ENCODE peak calls at places on chromosomes 16 and 17, in ten cellular contexts. Q, Y, C, S, K, D, T, V, E and G are unnamed samples.

GRCh38 chr17:5485270-5486205 is at the start of gene DERL2:
- DNase-seq in Q (peak), Y (no peak), C (no peak), S (no peak), K (no peak), D (no peak), T (no peak), V (peak), E (peak), G (peak)

GRCh38 chr17:18988546-18989173 is 15.9 kb downstream of the FAM83G start:
- DNase-seq in Q (no peak), Y (no peak), C (no peak), S (no peak), K (no peak), D (no peak), T (no peak), V (no peak), E (no peak), G (no peak)

GRCh38 chr16:83813818-83814653 is 6.3 kb downstream of the HSBP1 start:
- DNase-seq in Q (peak), Y (no peak), C (no peak), S (peak), K (no peak), D (no peak), T (no peak), V (peak), E (peak), G (peak)

GRCh38 chr16:68311316-68311620 is 449 bp downstream of the PRMT7 start:
- DNase-seq in Q (peak), Y (no peak), C (no peak), S (no peak), K (no peak), D (no peak), T (no peak), V (peak), E (no peak), G (peak)

GRCh38 chr16:22183901-22184614 is 21.8 kb downstream of the SDR42E2 start:
- DNase-seq in Q (peak), Y (no peak), C (peak), S (no peak), K (no peak), D (no peak), T (peak), V (no peak), E (no peak), G (no peak)

GRCh38 chr17:42112552-42113176 is at the start of gene DHX58:
- DNase-seq in Q (peak), Y (peak), C (no peak), S (peak), K (no peak), D (peak), T (peak), V (peak), E (peak), G (peak)

GRCh38 chr16:8108991-8109509 is 481.3 kb downstream of the TMEM114 start:
- DNase-seq in Q (peak), Y (no peak), C (no peak), S (no peak), K (no peak), D (no peak), T (no peak), V (no peak), E (no peak), G (no peak)

GRCh38 chr17:37546242-37546641 is 56.6 kb downstream of the DUSP14 start:
- DNase-seq in Q (no peak), Y (no peak), C (no peak), S (no peak), K (no peak), D (no peak), T (no peak), V (no peak), E (no peak), G (no peak)

GRCh38 chr17:45241315-45242011 is 19.8 kb downstream of the FMNL1 start:
- DNase-seq in Q (no peak), Y (no peak), C (peak), S (no peak), K (no peak), D (no peak), T (no peak), V (no peak), E (no peak), G (no peak)

GRCh38 chr17:10633738-10634379 is 23.2 kb downstream of the MYH3 start:
- DNase-seq in Q (peak), Y (no peak), C (no peak), S (no peak), K (no peak), D (no peak), T (peak), V (no peak), E (no peak), G (no peak)

GRCh38 chr17:36703860-36704266 is 102.5 kb downstream of the MRM1 start:
- DNase-seq in Q (peak), Y (no peak), C (peak), S (no peak), K (peak), D (peak), T (peak), V (peak), E (no peak), G (no peak)

GRCh38 chr17:1847191-1847590 is 17.4 kb downstream of the RPA1 start:
- DNase-seq in Q (no peak), Y (no peak), C (no peak), S (no peak), K (no peak), D (no peak), T (no peak), V (no peak), E (no peak), G (no peak)

GRCh38 chr17:50149425-50150353 is 788 bp downstream of the PPP1R9B start:
- DNase-seq in Q (peak), Y (peak), C (peak), S (no peak), K (peak), D (peak), T (peak), V (no peak), E (no peak), G (no peak)

GRCh38 chr16:58883131-58883530 is 149.0 kb upstream of the GOT2 start:
- DNase-seq in Q (no peak), Y (no peak), C (no peak), S (no peak), K (no peak), D (no peak), T (no peak), V (no peak), E (no peak), G (no peak)

GRCh38 chr16:54128629-54129230 is 157.9 kb downstream of the IRX3 start:
- DNase-seq in Q (no peak), Y (no peak), C (no peak), S (no peak), K (no peak), D (no peak), T (no peak), V (no peak), E (no peak), G (no peak)

DNA sequence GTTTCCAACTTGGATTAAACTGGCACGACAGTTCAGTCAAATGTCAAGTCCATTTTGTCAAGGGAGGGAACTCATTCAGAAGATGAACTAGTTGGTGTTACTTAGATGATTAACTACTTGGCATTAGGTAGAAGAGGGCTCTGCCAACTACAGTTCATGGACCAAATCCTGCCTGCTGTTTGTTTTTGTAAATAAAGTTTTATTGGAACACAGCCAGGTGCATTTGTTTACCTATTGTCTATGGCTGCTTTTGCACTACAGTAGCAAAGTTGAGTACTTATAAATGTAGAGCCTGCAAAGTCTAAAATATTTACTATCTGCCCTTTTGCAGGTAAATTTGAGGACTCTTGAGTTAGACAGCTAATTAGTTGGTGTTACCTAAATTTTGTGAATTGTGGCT is 410.0 kb downstream of the MAF start:
- DNase-seq in Q (no peak), Y (no peak), C (no peak), S (no peak), K (no peak), D (no peak), T (no peak), V (no peak), E (no peak), G (no peak)
- TF ChIP-seq CTCF in Q (no peak), Y (no peak), C (no peak), S (no peak), K (no peak), D (no peak), T (no peak), V (no peak), E (no peak), G (no peak)

DNA sequence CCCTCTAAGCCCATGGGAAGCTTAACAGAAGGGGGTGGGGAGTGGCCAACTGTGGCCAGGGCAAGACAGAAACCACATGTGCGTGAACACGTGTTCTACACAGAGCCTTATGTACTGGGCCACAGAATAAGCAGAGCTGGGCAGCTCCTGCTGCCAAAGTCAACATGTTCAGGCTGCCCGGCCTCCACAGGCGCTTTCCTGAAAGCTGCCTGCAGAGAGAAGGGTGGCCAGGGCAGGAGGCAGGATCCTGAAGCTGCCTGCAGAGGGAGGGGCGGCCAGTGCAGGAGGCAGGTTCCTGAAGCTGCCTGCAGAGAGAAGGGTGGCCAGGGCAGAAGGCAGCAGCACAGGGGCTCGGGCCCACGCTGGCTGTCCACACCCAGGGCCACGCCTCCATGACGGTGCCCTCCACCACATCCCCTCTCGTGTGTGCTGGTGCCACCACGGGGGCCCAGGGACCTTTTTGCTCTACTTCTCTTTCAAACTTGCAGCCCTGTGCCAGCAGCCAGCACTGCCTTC is 79.5 kb downstream of the ANKRD11 start:
- DNase-seq in Q (no peak), Y (peak), C (no peak), S (peak), K (no peak), D (peak), T (no peak), V (peak), E (no peak), G (peak)
- TF ChIP-seq CTCF in Q (no peak), Y (no peak), C (no peak), S (peak), K (no peak), D (no peak), T (no peak), V (peak), E (no peak), G (peak)

DNA sequence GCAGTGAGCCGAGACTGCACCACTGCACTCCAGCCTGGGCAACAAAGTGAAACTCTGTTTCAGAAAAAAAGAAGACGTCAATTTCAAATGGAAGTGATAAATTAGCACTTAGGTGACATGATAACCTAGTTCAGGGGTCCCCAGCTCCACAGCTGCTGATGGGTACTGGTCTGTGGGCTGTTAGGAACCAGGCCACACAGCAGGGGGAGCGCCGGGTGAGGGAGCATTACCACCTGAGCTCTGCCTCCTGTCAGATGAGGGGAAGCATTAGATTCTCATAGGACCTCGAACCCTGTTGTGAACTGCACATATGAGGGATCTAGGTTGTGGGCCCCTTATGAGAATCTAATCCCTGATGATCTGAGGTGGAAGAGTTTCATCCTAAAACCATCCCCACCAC is 253.0 kb downstream of the FOXL1 start:
- DNase-seq in Q (no peak), Y (peak), C (no peak), S (no peak), K (no peak), D (no peak), T (no peak), V (no peak), E (no peak), G (no peak)
- TF ChIP-seq CTCF in Q (no peak), Y (no peak), C (peak), S (no peak), K (no peak), D (no peak), T (no peak), V (no peak), E (no peak), G (peak)

GRCh38 chr16:1791256-1791942 is 2.1 kb downstream of the IGFALS start:
- DNase-seq in Q (no peak), Y (peak), C (peak), S (no peak), K (no peak), D (no peak), T (no peak), V (no peak), E (no peak), G (no peak)
- TF ChIP-seq CTCF in Q (no peak), Y (no peak), C (no peak), S (no peak), K (no peak), D (no peak), T (no peak), V (no peak), E (no peak), G (no peak)

DNA sequence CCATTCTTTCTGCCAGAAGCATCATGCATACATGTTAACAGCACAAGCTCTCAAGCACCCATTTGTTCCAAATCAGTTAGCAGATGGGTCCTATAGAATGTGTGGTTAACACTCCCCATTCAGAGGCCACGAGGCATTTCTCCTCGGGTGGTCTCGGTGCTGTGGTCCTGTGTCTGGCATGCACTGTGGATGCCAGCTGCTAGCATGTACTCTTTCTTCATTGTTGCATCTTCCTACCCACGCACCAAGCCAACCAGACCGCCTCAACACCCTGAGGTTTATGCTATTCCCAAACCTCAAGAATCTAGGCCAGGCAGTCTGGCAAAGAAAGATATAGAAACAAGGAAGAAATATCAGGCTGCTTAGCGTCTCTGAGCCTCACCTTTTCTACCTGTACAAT is 27.8 kb upstream of the MRTFB start:
- DNase-seq in Q (no peak), Y (no peak), C (no peak), S (no peak), K (no peak), D (no peak), T (no peak), V (no peak), E (peak), G (no peak)
- TF ChIP-seq CTCF in Q (no peak), Y (no peak), C (no peak), S (no peak), K (no peak), D (no peak), T (no peak), V (no peak), E (no peak), G (no peak)

GRCh38 chr17:16818821-16819683 is 129.0 kb downstream of the CCDC144A start:
- DNase-seq in Q (no peak), Y (no peak), C (peak), S (no peak), K (no peak), D (no peak), T (no peak), V (no peak), E (no peak), G (no peak)
- TF ChIP-seq CTCF in Q (peak), Y (no peak), C (no peak), S (no peak), K (no peak), D (no peak), T (no peak), V (no peak), E (no peak), G (no peak)